ENCODE peak calls at places on chromosomes 11 and 22, in seven cellular contexts. W, Q, Y, N, T, H and O are unnamed samples.

GRCh38 chr22:18088825-18089568 is 11.2 kb downstream of the PEX26 start:
- DNase-seq in T (peak; percentile 66), Q (peak; percentile 40), N (no peak), W (no peak), H (no peak), Y (peak; percentile 57), O (no peak)

GRCh38 chr11:27754035-27755017 is 54.1 kb upstream of the BDNF start:
- DNase-seq in Q (no peak), H (no peak), T (no peak), N (peak; percentile 1), W (no peak), Y (no peak), O (no peak)

GRCh38 chr11:88338223-88338661 is 706 bp upstream of the CTSC start:
- DNase-seq in H (no peak), W (peak; percentile 70), Q (peak; percentile 43), N (peak; percentile 49), Y (no peak), T (peak; percentile 61), O (peak; percentile 49)

GRCh38 chr22:25027552-25027951 is 75.0 kb downstream of the KIAA1671 start:
- DNase-seq in T (no peak), W (no peak), Y (no peak), N (no peak), H (no peak), Q (no peak), O (no peak)

GRCh38 chr11:2745511-2745910 is 45.7 kb upstream of the KCNQ1OT1 start:
- DNase-seq in W (peak; percentile 32), T (peak; percentile 26), Q (no peak), N (no peak), Y (peak; percentile 24), H (peak; percentile 3), O (no peak)

GRCh38 chr11:67415501-67416304 is at the start of gene CARNS1:
- DNase-seq in H (peak; percentile 44), N (no peak), Y (no peak), T (no peak), Q (peak; percentile 48), W (no peak), O (no peak)

GRCh38 chr22:30279389-30279788 is 9.9 kb downstream of the CASTOR1 start:
- DNase-seq in T (peak; percentile 75), H (no peak), N (no peak), Q (no peak), W (peak; percentile 90), Y (peak; percentile 69), O (no peak)

GRCh38 chr11:133966924-133967598 is 10.3 kb upstream of the IGSF9B start:
- DNase-seq in W (no peak), Y (peak; percentile 81), T (peak; percentile 76), Q (peak; percentile 60), H (peak; percentile 77), N (no peak), O (no peak)

GRCh38 chr11:66639066-66639813 is 737 bp downstream of the RBM4 start:
- DNase-seq in Q (no peak), W (no peak), Y (no peak), T (no peak), H (no peak), N (no peak), O (no peak)

GRCh38 chr11:45560153-45560934 is 105.1 kb downstream of the CHST1 start:
- DNase-seq in T (peak; percentile 78), W (no peak), Y (no peak), N (no peak), Q (no peak), H (peak; percentile 85), O (no peak)

GRCh38 chr22:18068381-18068988 is 9.3 kb upstream of the PEX26 start:
- DNase-seq in Q (no peak), Y (no peak), W (no peak), H (no peak), N (no peak), T (no peak), O (no peak)

GRCh38 chr11:46387919-46388618 is 3.5 kb downstream of the CHRM4 start:
- DNase-seq in H (peak; percentile 42), N (no peak), Q (no peak), T (no peak), W (no peak), Y (peak; percentile 82), O (no peak)

GRCh38 chr11:120136356-120136755 is 1.6 kb downstream of the TRIM29 start:
- DNase-seq in W (peak; percentile 11), Y (peak; percentile 9), N (no peak), T (no peak), Q (peak; percentile 5), H (no peak), O (no peak)

GRCh38 chr11:80899381-80899780 is 1458.6 kb upstream of the TENM4 start:
- DNase-seq in H (no peak), Y (no peak), Q (no peak), W (no peak), N (no peak), T (no peak), O (no peak)

GRCh38 chr11:121372671-121373429 is 79.3 kb upstream of the SORL1 start:
- DNase-seq in Y (no peak), T (no peak), Q (no peak), H (no peak), N (no peak), W (no peak), O (no peak)

GRCh38 chr11:73227571-73228211 is 9.6 kb downstream of the P2RY2 start:
- DNase-seq in Y (peak; percentile 27), T (peak; percentile 32), Q (peak; percentile 75), W (peak; percentile 84), N (no peak), H (no peak), O (no peak)

DNA sequence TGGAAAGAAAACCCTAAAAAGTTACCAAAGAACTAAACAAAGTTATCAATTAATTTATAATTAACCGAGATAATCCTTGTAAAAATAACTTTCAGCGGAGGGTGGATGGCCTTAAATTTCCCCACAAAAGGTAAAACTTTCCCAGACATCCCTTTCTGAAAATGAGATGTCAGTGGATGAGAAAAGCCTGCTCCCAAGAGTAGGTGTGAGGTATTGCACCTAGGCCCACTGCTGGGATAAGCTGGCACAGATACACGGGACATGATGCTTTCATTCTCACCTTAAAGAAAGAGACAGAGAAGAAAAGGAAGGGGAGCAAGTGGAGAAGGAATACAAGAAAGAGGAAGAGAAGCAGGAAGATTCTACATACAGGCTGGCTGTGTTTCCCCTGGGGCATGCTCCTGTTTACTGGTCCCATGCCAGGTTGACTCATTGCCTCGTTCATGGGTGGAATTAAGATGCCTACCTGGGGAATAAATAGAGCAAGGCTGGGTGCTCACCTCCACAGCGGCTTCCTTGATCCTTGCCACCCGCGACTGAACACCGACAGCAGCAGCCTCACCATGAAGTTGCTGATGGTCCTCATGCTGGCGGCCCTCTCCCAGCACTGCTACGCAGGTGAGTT is at the start of gene SCGB2A2:
- DNase-seq in N (no peak), Q (no peak), Y (no peak), H (no peak), W (no peak), T (no peak), O (no peak)
- TF ChIP-seq CTCF in N (no peak), Q (peak; percentile 40), Y (no peak), H (peak; percentile 52), W (no peak), T (peak; percentile 32), O (peak; percentile 40)

GRCh38 chr11:123166095-123166559 is 28.9 kb downstream of the CLMP start:
- DNase-seq in T (no peak), Q (no peak), Y (no peak), W (peak; percentile 51), N (peak; percentile 97), H (peak; percentile 25), O (no peak)

GRCh38 chr11:123163621-123164020 is 31.4 kb downstream of the CLMP start:
- DNase-seq in N (no peak), Y (no peak), Q (no peak), W (no peak), H (no peak), T (no peak), O (no peak)

GRCh38 chr11:123161386-123161785 is 33.7 kb downstream of the CLMP start:
- DNase-seq in Y (no peak), H (no peak), W (no peak), Q (no peak), N (no peak), T (no peak), O (no peak)

GRCh38 chr11:123168236-123168635 is 26.8 kb downstream of the CLMP start:
- DNase-seq in Y (no peak), H (no peak), N (no peak), W (no peak), T (no peak), Q (no peak), O (no peak)

DNA sequence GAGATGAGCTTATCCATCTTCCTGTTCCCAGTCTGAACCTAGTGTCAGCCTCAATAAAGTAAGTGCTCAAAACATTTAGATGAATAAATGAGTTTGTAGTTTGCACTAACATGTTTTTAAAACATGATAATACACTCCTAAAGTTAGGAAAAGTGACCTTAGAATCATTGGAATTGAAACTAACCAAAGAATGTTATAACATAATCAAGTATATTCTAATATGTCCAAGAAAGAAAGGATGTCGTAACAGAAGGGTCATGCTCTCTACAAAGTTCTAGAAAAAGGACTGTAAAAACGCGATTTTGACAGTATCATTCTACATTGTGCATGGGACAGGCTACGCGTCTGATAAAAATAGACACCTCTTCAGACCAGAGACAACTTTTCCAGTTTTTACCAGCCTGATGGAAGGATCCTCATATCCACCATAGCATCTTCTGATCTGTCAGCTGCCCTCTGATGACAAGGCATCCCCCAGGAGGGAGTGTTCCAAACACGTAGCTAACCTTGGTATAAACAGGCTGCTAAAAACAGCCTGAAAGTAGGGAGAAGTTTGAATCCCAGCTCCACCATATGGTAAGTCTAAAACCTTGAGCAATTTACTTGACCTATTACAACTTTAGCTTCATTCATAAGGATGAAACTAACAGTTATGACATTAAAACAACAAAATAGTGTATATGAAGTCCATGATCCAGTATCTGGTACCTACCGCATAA is 30.2 kb downstream of the CLMP start:
- DNase-seq in N (no peak), T (no peak), H (no peak), Y (no peak), W (no peak), Q (no peak), O (no peak)
- H3K27ac ChIP-seq in N (peak overlapping the region; percentile 93), T (no peak overlapping the region), H (no peak overlapping the region), Y (no peak overlapping the region), W (no peak overlapping the region), Q (no peak overlapping the region), O (no peak overlapping the region)

DNA sequence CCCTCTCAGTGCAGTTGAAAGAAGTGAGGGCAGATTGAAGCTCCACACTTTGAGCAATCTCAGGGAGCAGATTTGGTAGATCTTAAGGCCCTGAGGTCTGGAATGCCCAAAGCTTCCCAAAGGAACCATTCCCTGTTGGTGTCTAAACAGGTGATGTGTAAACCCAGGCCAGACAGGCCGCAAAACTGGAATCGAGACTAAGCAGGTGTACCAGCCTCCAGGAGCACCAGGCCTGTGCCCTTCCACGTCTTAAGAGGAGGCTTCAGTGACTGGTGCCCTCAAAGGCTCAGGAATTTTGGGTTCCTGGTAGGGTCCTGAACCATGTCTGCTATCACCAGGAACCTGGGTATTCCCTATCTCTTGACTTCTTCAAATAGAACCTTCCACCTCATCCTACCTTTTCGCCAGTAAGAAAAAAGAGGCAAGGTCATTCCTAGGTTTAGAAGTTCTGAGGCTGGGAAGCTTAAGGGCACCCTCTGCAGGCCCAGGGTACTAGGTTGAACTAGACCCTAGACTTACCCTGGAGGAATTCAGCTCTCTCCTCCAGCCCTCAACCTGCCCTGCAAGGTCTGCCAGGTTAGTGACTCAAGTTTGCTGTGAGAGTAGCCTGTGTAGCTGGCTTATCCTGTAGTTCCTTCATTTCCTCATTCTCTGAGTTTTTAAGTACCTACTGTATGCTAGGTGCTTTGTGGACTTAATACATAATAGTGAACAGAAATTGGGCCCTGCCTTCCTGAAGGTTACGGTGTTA is 100.0 kb upstream of the NNMT start:
- DNase-seq in Q (no peak), W (peak; percentile 58), H (no peak), N (no peak), Y (no peak), T (no peak), O (no peak)
- TF ChIP-seq CTCF in Q (no peak), W (no peak), H (peak; percentile 14), N (no peak), Y (no peak), T (no peak), O (peak; percentile 27)

GRCh38 chr11:76814414-76814813 is 31.3 kb downstream of the TSKU start:
- DNase-seq in H (no peak), Y (no peak), N (no peak), T (no peak), W (no peak), Q (no peak), O (no peak)
- H3K27ac ChIP-seq in H (no peak overlapping the region), Y (no peak overlapping the region), N (no peak overlapping the region), T (no peak overlapping the region), W (no peak overlapping the region), Q (no peak overlapping the region), O (no peak overlapping the region)